ENCODE peak calls at places on chromosome 22, in nine cellular contexts. Q, A, M, T, R, Y, S, B and I are unnamed samples.
A peak's percentile ranks its signal among the peaks of the same experiment; 100 is the strongest.

GRCh38 chr22:50281957-50282356 is 11.8 kb upstream of the MAPK11 start:
- DNase-seq in S (no peak), A (no peak), Y (no peak), B (no peak), Q (no peak), R (no peak), M (no peak), T (no peak), I (no peak)

GRCh38 chr22:44577391-44578114 is 79.5 kb upstream of the RTL6 start:
- DNase-seq in S (no peak), A (peak; percentile 25), Q (no peak), T (no peak), M (no peak), B (no peak), Y (no peak), R (no peak), I (no peak)

GRCh38 chr22:27719535-27720227 is 81.9 kb downstream of the MN1 start:
- DNase-seq in R (no peak), S (no peak), T (no peak), A (no peak), Y (peak; percentile 90), B (peak; percentile 100), M (peak; percentile 29), Q (no peak), I (no peak)

GRCh38 chr22:40498454-40499186 is 128.2 kb downstream of the SGSM3 start:
- DNase-seq in A (no peak), M (peak; percentile 94), S (no peak), T (peak; percentile 80), Q (no peak), Y (no peak), B (peak; percentile 93), R (no peak), I (no peak)

GRCh38 chr22:35605787-35606492 is 11.2 kb downstream of the MB start:
- DNase-seq in B (no peak), A (no peak), Q (no peak), S (no peak), R (peak; percentile 69), Y (peak; percentile 87), M (no peak), T (no peak), I (no peak)

GRCh38 chr22:44711701-44712100 is 9.7 kb downstream of the PRR5 start:
- DNase-seq in Q (no peak), S (no peak), R (no peak), B (no peak), M (no peak), A (no peak), Y (no peak), T (no peak), I (no peak)

GRCh38 chr22:37784829-37785495 is 22.8 kb upstream of the GCAT start:
- DNase-seq in A (peak; percentile 68), Q (no peak), M (no peak), B (no peak), R (no peak), T (no peak), Y (peak; percentile 33), S (peak; percentile 84), I (no peak)

GRCh38 chr22:37765498-37765897 is 42.2 kb upstream of the GCAT start:
- DNase-seq in B (no peak), T (no peak), A (no peak), M (no peak), R (peak; percentile 70), Q (no peak), S (no peak), Y (peak; percentile 69), I (no peak)

GRCh38 chr22:40838486-40838885 is 18.0 kb downstream of the ST13 start:
- DNase-seq in R (no peak), S (no peak), Q (no peak), Y (no peak), M (no peak), T (no peak), A (no peak), B (no peak), I (no peak)

GRCh38 chr22:24816841-24817240 is 10.8 kb downstream of the SGSM1 start:
- DNase-seq in S (peak; percentile 19), Q (no peak), R (no peak), Y (no peak), T (no peak), B (no peak), A (no peak), M (no peak), I (no peak)

GRCh38 chr22:35367331-35367886 is 13.5 kb upstream of the HMOX1 start:
- DNase-seq in A (peak; percentile 69), R (no peak), B (no peak), Q (no peak), M (no peak), S (peak; percentile 55), Y (no peak), T (no peak), I (no peak)

GRCh38 chr22:19819209-19819910 is 35.3 kb downstream of the GNB1L start:
- DNase-seq in M (no peak), Y (no peak), Q (no peak), A (no peak), S (no peak), R (no peak), T (no peak), B (no peak), I (peak; percentile 25)

DNA sequence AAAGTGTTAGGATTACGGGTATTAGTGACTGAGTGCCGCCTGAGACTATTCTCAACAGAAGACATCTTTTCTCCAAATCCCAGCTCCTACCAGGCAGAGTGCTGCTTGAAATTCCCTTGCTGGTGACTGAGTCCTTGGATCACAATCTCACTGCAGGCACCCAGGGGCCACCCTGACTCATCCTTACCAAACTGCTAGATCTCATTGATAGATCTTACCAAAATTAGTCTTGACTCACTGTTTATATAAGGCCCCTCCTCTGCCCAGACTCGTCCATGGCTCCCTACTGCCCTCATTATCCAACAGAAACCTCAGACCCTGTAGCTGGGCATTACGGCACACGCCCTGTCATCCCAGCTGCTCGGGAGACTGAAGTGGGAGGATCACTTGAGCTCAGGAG is 14.7 kb downstream of the TBC1D10A start:
- DNase-seq in Y (no peak), A (no peak), R (no peak), S (no peak), Q (no peak), T (no peak), M (peak; percentile 82), B (peak; percentile 82), I (no peak)
- H3K4me1 ChIP-seq in Y (peaks cover 57% of the 10 kb centered on the region), A (peaks cover 98% of the 10 kb centered on the region), R (peaks cover 98% of the 10 kb centered on the region), S (peaks cover 87% of the 10 kb centered on the region), Q (peaks cover 33% of the 10 kb centered on the region), T (peaks cover 42% of the 10 kb centered on the region), M (peaks cover 59% of the 10 kb centered on the region), B (peaks cover 76% of the 10 kb centered on the region), I (peaks cover 22% of the 10 kb centered on the region)

GRCh38 chr22:47166446-47167016 is 404.1 kb downstream of the TBC1D22A start:
- DNase-seq in S (no peak), R (no peak), Q (peak; percentile 2), T (no peak), Y (peak; percentile 2), M (no peak), B (no peak), A (peak; percentile 41), I (no peak)
- H3K4me1 ChIP-seq in S (no peaks in the 10 kb centered on the region), R (peaks cover 31% of the 10 kb centered on the region), Q (no peaks in the 10 kb centered on the region), T (no peaks in the 10 kb centered on the region), Y (no peaks in the 10 kb centered on the region), M (peaks cover 16% of the 10 kb centered on the region), B (no peaks in the 10 kb centered on the region), A (no peaks in the 10 kb centered on the region), I (no peaks in the 10 kb centered on the region)

GRCh38 chr22:17724241-17724640 is 50.0 kb downstream of the BID start:
- DNase-seq in M (no peak), R (no peak), B (no peak), Q (no peak), A (no peak), S (no peak), T (no peak), Y (no peak), I (no peak)
- H3K4me1 ChIP-seq in M (peaks cover 12% of the 10 kb centered on the region), R (peaks cover 64% of the 10 kb centered on the region), B (peaks cover 5% of the 10 kb centered on the region), Q (no peaks in the 10 kb centered on the region), A (peaks cover 20% of the 10 kb centered on the region), S (peaks cover 15% of the 10 kb centered on the region), T (peaks cover 3% of the 10 kb centered on the region), Y (peaks cover 14% of the 10 kb centered on the region), I (peaks cover 20% of the 10 kb centered on the region)

DNA sequence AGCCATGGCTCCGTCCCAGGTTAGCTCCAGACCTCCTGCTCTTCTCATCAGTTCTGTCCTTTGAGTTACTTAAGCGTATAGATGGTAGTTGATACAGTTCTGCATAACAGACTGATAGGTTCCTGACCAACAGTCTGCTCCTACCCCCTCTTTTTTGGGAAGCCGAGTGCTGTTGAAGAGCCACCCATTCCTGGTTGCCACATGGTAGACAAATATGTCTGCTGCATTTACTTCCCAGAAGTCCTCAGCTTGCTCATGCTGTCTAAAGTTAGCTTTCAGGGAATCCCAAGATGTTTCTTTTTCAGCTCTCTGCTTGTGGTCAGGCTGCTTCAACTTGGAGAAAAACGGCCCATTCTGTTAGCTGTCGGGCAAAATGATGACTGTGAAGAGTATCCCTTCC is 48.7 kb downstream of the C22orf31 start:
- DNase-seq in S (no peak), A (no peak), Q (no peak), T (no peak), B (no peak), R (no peak), M (no peak), Y (no peak), I (no peak)
- H3K4me1 ChIP-seq in S (peaks cover 22% of the 10 kb centered on the region), A (peaks cover 13% of the 10 kb centered on the region), Q (no peaks in the 10 kb centered on the region), T (peaks cover 19% of the 10 kb centered on the region), B (no peaks in the 10 kb centered on the region), R (peaks cover 41% of the 10 kb centered on the region), M (peaks cover 11% of the 10 kb centered on the region), Y (peaks cover 25% of the 10 kb centered on the region), I (peaks cover 31% of the 10 kb centered on the region)

GRCh38 chr22:46605117-46605516 is 15.1 kb upstream of the GRAMD4 start:
- DNase-seq in R (no peak), B (no peak), Y (no peak), M (no peak), Q (no peak), S (no peak), T (no peak), A (no peak), I (no peak)

GRCh38 chr22:46606886-46607285 is 13.3 kb upstream of the GRAMD4 start:
- DNase-seq in R (no peak), S (no peak), Q (no peak), M (no peak), A (no peak), T (no peak), Y (no peak), B (no peak), I (no peak)

GRCh38 chr22:46609175-46609690 is 11.0 kb upstream of the GRAMD4 start:
- DNase-seq in Y (no peak), Q (no peak), S (peak; percentile 71), M (no peak), T (no peak), B (no peak), A (peak; percentile 51), R (no peak), I (no peak)

GRCh38 chr22:46609724-46610161 is 10.4 kb upstream of the GRAMD4 start:
- DNase-seq in R (no peak), T (no peak), Q (no peak), Y (no peak), S (no peak), A (no peak), B (no peak), M (no peak), I (no peak)

GRCh38 chr22:46607483-46608114 is 12.6 kb upstream of the GRAMD4 start:
- DNase-seq in Q (no peak), Y (no peak), M (no peak), R (no peak), B (no peak), A (peak; percentile 66), T (no peak), S (no peak), I (no peak)
- H3K4me1 ChIP-seq in Q (no peaks in the 10 kb centered on the region), Y (no peaks in the 10 kb centered on the region), M (peaks cover 5% of the 10 kb centered on the region), R (peaks cover 68% of the 10 kb centered on the region), B (peaks cover 3% of the 10 kb centered on the region), A (peaks cover 20% of the 10 kb centered on the region), T (no peaks in the 10 kb centered on the region), S (peaks cover 21% of the 10 kb centered on the region), I (no peaks in the 10 kb centered on the region)